ENCODE peak calls at places on chromosome 22, in eight cellular contexts. L is RWPE2, G is ovary, Z is heart left ventricle, C is HCT116, D is Panc1, E is adrenal gland, J is A549. K is an unnamed sample.

GRCh38 chr22:31223786-31224191 is 11.7 kb downstream of the LIMK2 start:
- DNase-seq in L (no peak), Z (no peak), G (no peak), J (no peak), C (no peak), E (peak; percentile 36), D (no peak), K (peak; percentile 37)

GRCh38 chr22:26981520-26981919 is 324.1 kb downstream of the MIAT start:
- DNase-seq in E (no peak), C (no peak), J (no peak), D (no peak), L (no peak), Z (no peak), G (peak; percentile 59), K (no peak)

GRCh38 chr22:24069721-24070120 is 58.6 kb downstream of the CABIN1 start:
- DNase-seq in J (no peak), G (no peak), L (no peak), Z (no peak), C (no peak), D (no peak), E (no peak), K (no peak)

GRCh38 chr22:45769569-45770210 is 98.1 kb downstream of the ATXN10 start:
- DNase-seq in D (no peak), C (no peak), E (no peak), J (no peak), G (no peak), L (no peak), Z (no peak), K (peak; percentile 36)

GRCh38 chr22:20552450-20552894 is 45.1 kb downstream of the MED15 start:
- DNase-seq in D (no peak), G (peak; percentile 75), J (no peak), C (no peak), L (no peak), Z (peak; percentile 83), E (peak; percentile 97), K (peak; percentile 34)

GRCh38 chr22:21876486-21877176 is 9.2 kb upstream of the MAPK1 start:
- DNase-seq in G (no peak), D (no peak), J (no peak), C (no peak), Z (no peak), E (peak; percentile 17), L (no peak), K (no peak)

GRCh38 chr22:21693999-21694341 is 28.2 kb downstream of the PPIL2 start:
- DNase-seq in L (no peak), G (no peak), Z (no peak), D (no peak), C (no peak), E (no peak), J (no peak), K (no peak)

GRCh38 chr22:46934746-46935491 is 172.5 kb downstream of the TBC1D22A start:
- DNase-seq in Z (no peak), J (peak; percentile 56), E (peak; percentile 72), L (no peak), C (peak; percentile 76), G (no peak), D (peak; percentile 51), K (peak; percentile 27)

GRCh38 chr22:20948450-20948849 is 18.6 kb upstream of the AIFM3 start:
- DNase-seq in J (no peak), D (no peak), C (no peak), L (no peak), E (no peak), G (no peak), Z (no peak), K (no peak)

GRCh38 chr22:45709004-45709739 is 37.5 kb downstream of the ATXN10 start:
- DNase-seq in G (no peak), J (peak; percentile 90), Z (no peak), L (no peak), E (peak; percentile 54), D (no peak), C (no peak), K (no peak)

GRCh38 chr22:22666307-22667091 is 22.1 kb downstream of the GGTLC2 start:
- DNase-seq in J (peak; percentile 33), Z (no peak), G (no peak), D (peak; percentile 2), E (peak; percentile 67), L (no peak), C (no peak), K (peak; percentile 63)

GRCh38 chr22:23467721-23468294 is 112.3 kb downstream of the IGLL1 start:
- DNase-seq in L (no peak), E (no peak), C (no peak), G (no peak), J (no peak), Z (no peak), D (no peak), K (no peak)

GRCh38 chr22:48974443-48975251 is 853.0 kb downstream of the BRD1 start:
- DNase-seq in Z (no peak), L (no peak), E (no peak), G (no peak), D (no peak), C (no peak), J (no peak), K (no peak)

GRCh38 chr22:44894782-44895181 is 115.0 kb downstream of the PHF21B start:
- DNase-seq in G (no peak), D (no peak), E (no peak), Z (no peak), J (no peak), C (no peak), L (no peak), K (no peak)

GRCh38 chr22:26888887-26889286 is 231.5 kb downstream of the MIAT start:
- DNase-seq in E (no peak), D (no peak), L (no peak), G (no peak), J (no peak), Z (no peak), C (no peak), K (no peak)

GRCh38 chr22:33539202-33539901 is 380.9 kb downstream of the LARGE1 start:
- DNase-seq in D (no peak), C (no peak), J (no peak), L (no peak), E (no peak), Z (no peak), G (no peak), K (no peak)

GRCh38 chr22:24011735-24012068 is 598 bp downstream of the CABIN1 start:
- DNase-seq in C (no peak), Z (no peak), E (no peak), G (no peak), L (no peak), J (no peak), D (no peak), K (peak; percentile 70)

GRCh38 chr22:44431256-44431655 is 66.8 kb downstream of the RTL6 start:
- DNase-seq in L (no peak), D (no peak), G (no peak), C (no peak), Z (no peak), J (no peak), E (no peak), K (no peak)

GRCh38 chr22:21650823-21651520 is 8.9 kb downstream of the SDF2L1 start:
- DNase-seq in Z (no peak), L (no peak), E (no peak), G (no peak), J (no peak), D (no peak), C (no peak), K (no peak)

GRCh38 chr22:35124674-35125219 is 58.8 kb downstream of the ISX start:
- DNase-seq in L (no peak), C (no peak), J (no peak), G (no peak), Z (no peak), E (no peak), D (no peak), K (no peak)

GRCh38 chr22:38796262-38796957 is 2.5 kb upstream of the DNAL4 start:
- DNase-seq in C (no peak), Z (no peak), E (no peak), L (no peak), G (no peak), D (no peak), J (no peak), K (no peak)
- H3K4me1 ChIP-seq in C (no peaks in the 10 kb centered on the region), Z (peaks cover 16% of the 10 kb centered on the region), E (peaks cover 8% of the 10 kb centered on the region), L (peaks cover 6% of the 10 kb centered on the region), G (peaks cover 5% of the 10 kb centered on the region), D (no peaks in the 10 kb centered on the region), J (peaks cover 29% of the 10 kb centered on the region), K (no peaks in the 10 kb centered on the region)

GRCh38 chr22:19036523-19037273 is 85.5 kb downstream of the DGCR2 start:
- DNase-seq in Z (no peak), C (no peak), D (no peak), G (no peak), J (peak; percentile 32), E (peak; percentile 27), L (no peak), K (no peak)
- TF ChIP-seq CTCF in Z (no peak), C (peak; percentile 12), D (no peak), G (no peak), J (no peak), E (no peak), L (peak; percentile 8), K (no peak)

GRCh38 chr22:42909363-42910058 is 52.4 kb upstream of the ARFGAP3 start:
- DNase-seq in D (no peak), E (no peak), G (no peak), L (no peak), J (no peak), C (no peak), Z (no peak), K (no peak)

GRCh38 chr22:42907404-42908081 is 50.5 kb upstream of the ARFGAP3 start:
- DNase-seq in L (no peak), C (no peak), J (no peak), E (no peak), G (no peak), D (no peak), Z (no peak), K (no peak)

GRCh38 chr22:42910221-42910942 is 53.3 kb upstream of the ARFGAP3 start:
- DNase-seq in E (no peak), D (no peak), J (no peak), Z (no peak), G (no peak), L (no peak), C (no peak), K (no peak)

GRCh38 chr22:42906605-42907338 is 49.7 kb upstream of the ARFGAP3 start:
- DNase-seq in L (no peak), Z (peak; percentile 72), J (no peak), G (peak; percentile 69), D (no peak), E (no peak), C (no peak), K (no peak)

DNA sequence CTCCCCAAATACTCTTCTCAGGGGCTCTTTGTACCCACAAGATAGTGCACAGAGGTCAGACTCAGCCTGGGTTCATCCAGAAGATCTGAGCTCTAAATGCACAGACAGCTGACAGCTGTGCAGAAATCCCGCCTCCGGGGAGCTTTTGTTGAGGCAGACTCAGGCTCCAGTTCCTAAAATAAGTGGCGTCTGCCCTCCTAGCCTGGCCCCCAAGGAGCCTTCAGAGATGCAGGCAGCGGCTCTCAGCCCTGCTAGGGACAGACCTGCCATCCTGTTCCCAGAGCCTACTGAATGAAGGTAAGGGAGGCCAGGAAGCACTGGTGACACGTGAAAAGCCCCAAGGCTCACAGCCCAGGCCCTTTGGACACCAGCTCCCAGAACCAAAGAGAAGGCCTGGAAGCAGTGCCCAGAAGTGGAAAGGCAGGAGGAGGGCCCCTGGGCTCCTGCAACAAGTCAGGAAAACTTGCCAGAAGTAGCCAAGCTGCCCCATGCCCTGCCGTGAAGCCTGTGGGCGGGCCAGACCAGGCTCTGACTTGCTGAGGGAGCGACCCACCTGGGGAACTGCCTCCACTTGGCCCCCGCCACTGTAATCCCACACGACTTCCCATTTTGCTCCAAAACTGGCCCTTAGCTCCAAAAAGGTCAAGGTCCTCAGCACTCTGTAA is 51.1 kb upstream of the ARFGAP3 start:
- DNase-seq in L (no peak), J (no peak), G (no peak), E (no peak), C (no peak), D (no peak), Z (no peak), K (no peak)
- H3K27ac ChIP-seq in L (no peak overlapping the region), J (no peak overlapping the region), G (peak overlapping the region; percentile 27), E (peak overlapping the region; percentile 29), C (no peak overlapping the region), D (no peak overlapping the region), Z (peak overlapping the region; percentile 73), K (no peak overlapping the region)

GRCh38 chr22:25388415-25388814 is 169.0 kb downstream of the CRYBB2 start:
- DNase-seq in Z (no peak), C (no peak), G (no peak), L (no peak), J (no peak), E (no peak), D (no peak), K (no peak)
- H3K4me1 ChIP-seq in Z (peaks cover 57% of the 10 kb centered on the region), C (no peaks in the 10 kb centered on the region), G (no peaks in the 10 kb centered on the region), L (no peaks in the 10 kb centered on the region), J (no peaks in the 10 kb centered on the region), E (peaks cover 4% of the 10 kb centered on the region), D (peaks cover 40% of the 10 kb centered on the region), K (peaks cover 87% of the 10 kb centered on the region)

K was measured in thyroid gland.